ENCODE peak calls at places on chromosomes 13 and 19, in five cellular contexts. T is fibroblast of pulmonary artery, O is brain microvascular endothelial cell, S is HS-27A, U is NCI-H2081. E is an unnamed sample.

GRCh38 chr19:53936035-53936434 is 26.7 kb upstream of the CACNG8 start:
- DNase-seq in T (no peak), O (no peak), S (no peak), U (no peak), E (no peak)

GRCh38 chr13:68715651-68716050 is 1392.0 kb upstream of the ATXN8OS start:
- DNase-seq in T (no peak), O (no peak), S (no peak), U (no peak), E (no peak)

GRCh38 chr19:7663711-7664110 is 5.1 kb upstream of the RETN start:
- DNase-seq in T (no peak), O (no peak), S (no peak), U (no peak), E (no peak)

GRCh38 chr19:38661996-38662395 is 14.5 kb downstream of the ACTN4 start:
- DNase-seq in T (no peak), O (no peak), S (no peak), U (no peak), E (no peak)

GRCh38 chr13:108302279-108302678 is 32.8 kb downstream of the TNFSF13B start:
- DNase-seq in T (no peak), O (no peak), S (no peak), U (no peak), E (no peak)

GRCh38 chr13:106610511-106610910 is 42.6 kb upstream of the ARGLU1 start:
- DNase-seq in T (peak; percentile 31), O (peak; percentile 77), S (no peak), U (no peak), E (peak; percentile 58)

GRCh38 chr19:21439372-21439771 is 42.4 kb downstream of the ZNF493 start:
- DNase-seq in T (no peak), O (no peak), S (no peak), U (no peak), E (no peak)

GRCh38 chr13:42495256-42495655 is 78.7 kb upstream of the TNFSF11 start:
- DNase-seq in T (peak; percentile 13), O (peak; percentile 67), S (no peak), U (no peak), E (peak; percentile 51)

GRCh38 chr13:102548811-102549210 is 48.0 kb upstream of the TPP2 start:
- DNase-seq in T (no peak), O (no peak), S (no peak), U (no peak), E (no peak)